ENCODE peak calls at places on chromosomes 6 and 20, in five cellular contexts. I is GM12878, W is K562, U is HepG2, T is H1. V is an unnamed sample.

GRCh38 chr20:63536241-63536977 is 767 bp downstream of the PTK6 start:
- DNase-seq in I (no peak), W (no peak), U (no peak), T (no peak), V (no peak)

GRCh38 chr20:2295886-2296544 is at the start of gene TGM3:
- DNase-seq in I (no peak), W (no peak), U (no peak), T (no peak), V (no peak)

GRCh38 chr6:19478992-19479391 is 358.2 kb upstream of the ID4 start:
- DNase-seq in I (no peak), W (no peak), U (no peak), T (no peak), V (no peak)

GRCh38 chr6:108565893-108566292 is 5.2 kb downstream of the FOXO3 start:
- DNase-seq in I (no peak), W (no peak), U (peak), T (no peak), V (no peak)

GRCh38 chr6:167898673-167899311 is 72.1 kb downstream of the AFDN start:
- DNase-seq in I (no peak), W (peak), U (peak), T (no peak), V (no peak)

GRCh38 chr6:116087437-116088027 is 13.1 kb upstream of the NT5DC1 start:
- DNase-seq in I (peak), W (no peak), U (no peak), T (no peak), V (no peak)

GRCh38 chr6:45423901-45424627 is 46.3 kb upstream of the SUPT3H start:
- DNase-seq in I (no peak), W (no peak), U (no peak), T (peak), V (no peak)

GRCh38 chr6:157249756-157250155 is 73.6 kb downstream of the TMEM242 start:
- DNase-seq in I (no peak), W (no peak), U (no peak), T (no peak), V (no peak)

GRCh38 chr6:128079026-128079425 is 178.2 kb upstream of the THEMIS start:
- DNase-seq in I (no peak), W (no peak), U (no peak), T (no peak), V (no peak)

GRCh38 chr6:40803897-40804702 is 216.9 kb upstream of the LRFN2 start:
- DNase-seq in I (no peak), W (no peak), U (no peak), T (no peak), V (no peak)

GRCh38 chr20:41135187-41135887 is 2.0 kb upstream of the PLCG1 start:
- DNase-seq in I (no peak), W (peak), U (peak), T (peak), V (peak)

GRCh38 chr6:52243282-52243893 is 912 bp downstream of the IL17F start:
- DNase-seq in I (no peak), W (no peak), U (no peak), T (no peak), V (no peak)
- TF ChIP-seq SRF in I (no peak), W (no peak), U (no peak), T (no peak), V (no peak)

DNA sequence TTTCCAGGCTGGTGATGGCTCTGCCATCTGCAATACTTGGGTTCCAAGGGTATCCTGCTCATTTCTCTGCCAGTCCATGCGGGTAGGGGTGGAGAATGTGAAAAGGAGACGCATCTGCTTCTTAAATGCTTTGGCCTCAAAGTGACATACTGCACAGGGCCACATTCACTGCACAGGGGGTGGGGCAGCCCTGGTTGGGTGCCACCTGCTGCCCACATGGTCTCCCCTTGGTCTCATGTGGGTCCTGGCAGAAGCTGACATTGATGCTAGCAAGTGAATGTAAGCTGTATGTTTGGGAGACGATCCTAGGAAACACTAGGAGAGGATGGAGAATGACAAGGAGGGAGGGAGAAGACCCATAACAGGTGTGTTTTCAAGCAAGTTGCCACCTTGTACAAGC is 140.9 kb downstream of the EDN3 start:
- DNase-seq in I (no peak), W (no peak), U (no peak), T (no peak), V (no peak)
- H2AFZ ChIP-seq in I (no peak), W (no peak), U (no peak), T (no peak), V (no peak)

GRCh38 chr6:77092971-77093370 is 370.3 kb downstream of the HTR1B start:
- DNase-seq in I (no peak), W (no peak), U (no peak), T (no peak), V (no peak)
- TF ChIP-seq SRF in I (no peak), W (no peak), U (no peak), T (no peak), V (no peak)

GRCh38 chr6:155275808-155276480 is 12.1 kb downstream of the CLDN20 start:
- DNase-seq in I (no peak), W (no peak), U (no peak), T (no peak), V (no peak)
- H2AFZ ChIP-seq in I (no peak), W (no peak), U (no peak), T (no peak), V (no peak)

GRCh38 chr6:104952911-104953409 is 3.9 kb upstream of the LIN28B start:
- DNase-seq in I (no peak), W (peak), U (no peak), T (peak), V (no peak)

GRCh38 chr6:104954091-104954797 is 2.7 kb upstream of the LIN28B start:
- DNase-seq in I (no peak), W (peak), U (peak), T (no peak), V (no peak)

GRCh38 chr6:104951677-104952076 is 5.2 kb upstream of the LIN28B start:
- DNase-seq in I (no peak), W (no peak), U (no peak), T (no peak), V (no peak)

GRCh38 chr6:104953410-104953953 is 3.4 kb upstream of the LIN28B start:
- DNase-seq in I (no peak), W (peak), U (no peak), T (peak), V (no peak)

GRCh38 chr6:104949206-104949605 is 7.7 kb upstream of the LIN28B start:
- DNase-seq in I (no peak), W (no peak), U (no peak), T (no peak), V (no peak)
- TF ChIP-seq SRF in I (no peak), W (no peak), U (no peak), T (no peak), V (no peak)

DNA sequence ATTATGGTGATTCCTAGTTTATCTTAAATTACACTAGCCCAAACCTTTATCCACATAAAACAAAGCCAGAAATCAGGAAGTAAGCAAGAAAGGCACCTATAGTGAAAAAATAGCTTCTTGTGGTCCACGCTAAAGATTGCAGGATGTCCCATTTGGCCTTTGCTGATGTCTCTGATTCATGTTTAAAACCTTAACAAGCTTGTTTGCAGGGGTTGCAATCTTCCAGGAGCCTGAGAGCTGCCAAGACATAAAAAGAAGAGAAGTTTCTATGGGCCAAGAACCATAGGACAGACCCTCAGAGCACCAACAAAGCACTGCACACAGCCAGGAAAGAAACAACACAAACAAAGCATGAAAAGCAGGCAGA is 49.5 kb downstream of the ADAT2 start:
- DNase-seq in I (no peak), W (no peak), U (no peak), T (no peak), V (no peak)
- H2AFZ ChIP-seq in I (peak), W (no peak), U (no peak), T (no peak), V (no peak)

DNA sequence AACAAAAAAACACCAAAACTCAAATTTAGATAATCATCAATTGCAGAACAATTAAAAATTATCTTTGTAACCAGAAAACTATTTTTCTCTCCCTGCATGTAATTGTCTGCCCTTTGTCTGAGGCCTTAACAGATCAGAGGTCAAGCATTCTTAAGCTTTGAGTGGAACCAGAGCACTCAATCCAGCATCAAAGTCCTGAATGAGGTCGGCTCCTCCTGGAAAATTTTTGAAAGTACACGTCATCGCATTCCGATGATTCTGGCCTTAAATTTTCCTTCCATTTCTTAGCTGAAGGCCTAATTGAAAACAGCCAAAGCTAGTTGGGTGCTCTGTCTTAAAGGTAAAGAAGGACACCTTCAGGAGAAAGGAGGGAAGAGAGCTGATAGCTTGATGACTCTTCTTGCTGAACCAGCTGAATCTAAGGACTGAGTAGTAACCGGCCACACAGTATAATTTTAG is 510.2 kb upstream of the SULF2 start:
- DNase-seq in I (no peak), W (no peak), U (peak), T (no peak), V (peak)
- TF ChIP-seq SRF in I (no peak), W (no peak), U (no peak), T (no peak), V (peak)

V was measured in HCT116.